ENCODE peak calls at places on chromosomes 4 and X, in nine cellular contexts. U is T-cell, O is MM.1S, D is smooth muscle cell of the brain vasculature, I is islet precursor cell, B is upper lobe of right lung, H is kidney epithelial cell, Z is fibroblast of the conjunctiva, Y is fibroblast of gingiva. T is an unnamed sample.

GRCh38 chr4:15013585-15013984 is 11.3 kb downstream of the CPEB2 start:
- DNase-seq in U (no peak), H (no peak), Z (no peak), Y (no peak), O (no peak), B (no peak), D (no peak), I (no peak), T (no peak)

GRCh38 chr4:82591592-82591991 is 29.8 kb upstream of the TMEM150C start:
- DNase-seq in O (no peak), H (no peak), Y (no peak), B (no peak), Z (no peak), D (no peak), I (no peak), U (no peak), T (no peak)

GRCh38 chr4:46830971-46831454 is 78.0 kb downstream of the COX7B2 start:
- DNase-seq in H (no peak), Y (no peak), B (no peak), O (no peak), D (no peak), I (no peak), Z (no peak), U (no peak), T (no peak)

GRCh38 chrX:109270580-109271484 is 211.1 kb downstream of the GUCY2F start:
- DNase-seq in D (no peak), O (peak; percentile 97), Y (no peak), I (no peak), B (peak; percentile 64), U (no peak), Z (no peak), H (peak; percentile 52), T (peak; percentile 57)

GRCh38 chr4:160213377-160213776 is 1110.5 kb downstream of the RAPGEF2 start:
- DNase-seq in O (no peak), I (no peak), Y (no peak), Z (no peak), D (no peak), U (no peak), B (no peak), H (no peak), T (no peak)

GRCh38 chr4:178814908-178815307 is 1372.7 kb upstream of the AGA start:
- DNase-seq in Z (no peak), I (no peak), H (no peak), U (no peak), O (no peak), D (no peak), Y (no peak), B (no peak), T (no peak)

GRCh38 chr4:18524667-18525066 is 503.1 kb upstream of the LCORL start:
- DNase-seq in I (no peak), Y (no peak), D (no peak), H (no peak), O (no peak), U (no peak), Z (no peak), B (no peak), T (no peak)

GRCh38 chr4:118350961-118351360 is 1.8 kb downstream of the PRSS12 start:
- DNase-seq in O (no peak), Y (no peak), H (no peak), U (no peak), B (no peak), D (no peak), Z (no peak), I (no peak), T (no peak)

GRCh38 chrX:108696690-108697089 is 39.7 kb downstream of the IRS4 start:
- DNase-seq in B (no peak), O (no peak), H (no peak), Z (no peak), D (no peak), I (no peak), Y (no peak), U (no peak), T (no peak)

GRCh38 chrX:70262952-70263567 is 3.1 kb upstream of the P2RY4 start:
- DNase-seq in Y (peak; percentile 1), O (peak; percentile 46), H (no peak), D (no peak), U (no peak), I (peak; percentile 82), B (peak; percentile 63), Z (peak; percentile 6), T (peak; percentile 55)

GRCh38 chr4:8762356-8762755 is 109.3 kb downstream of the HMX1 start:
- DNase-seq in Y (no peak), D (no peak), B (peak; percentile 42), Z (no peak), H (no peak), O (no peak), U (no peak), I (peak; percentile 53), T (no peak)

GRCh38 chr4:153438916-153439756 is 27.0 kb upstream of the TMEM131L start:
- DNase-seq in O (peak; percentile 87), H (no peak), D (no peak), I (no peak), Z (no peak), U (peak; percentile 18), B (no peak), Y (no peak), T (no peak)

GRCh38 chrX:6685489-6685888 is 150.6 kb upstream of the VCX3A start:
- DNase-seq in D (no peak), B (no peak), O (no peak), H (no peak), U (no peak), I (no peak), Z (no peak), Y (no peak), T (peak; percentile 24)

GRCh38 chr4:52869196-52869595 is 7.1 kb downstream of the RASL11B start:
- DNase-seq in Z (peak; percentile 66), H (no peak), D (no peak), B (peak; percentile 68), U (no peak), I (peak; percentile 90), Y (peak; percentile 83), O (no peak), T (peak; percentile 31)

GRCh38 chr4:31043382-31044062 is 323.4 kb downstream of the PCDH7 start:
- DNase-seq in U (no peak), Y (no peak), I (no peak), H (no peak), O (no peak), B (no peak), D (no peak), Z (no peak), T (no peak)

GRCh38 chr4:37008199-37008598 is 236.3 kb upstream of the NWD2 start:
- DNase-seq in O (no peak), H (no peak), I (no peak), U (no peak), B (no peak), Y (no peak), D (no peak), Z (no peak), T (peak; percentile 69)

GRCh38 chr4:157824006-157824405 is 348.8 kb downstream of the GASK1B start:
- DNase-seq in Y (no peak), B (peak; percentile 70), I (peak; percentile 62), Z (no peak), H (no peak), O (no peak), D (no peak), U (no peak), T (no peak)

GRCh38 chr4:153509724-153510123 is 43.6 kb downstream of the TMEM131L start:
- DNase-seq in Z (no peak), U (no peak), H (no peak), Y (no peak), O (no peak), D (no peak), I (no peak), B (no peak), T (peak; percentile 39)